ENCODE peak calls at places on chromosomes 11 and 22, in eight cellular contexts. E is stimulated activated CD8-positive, alpha-beta memory T cell treated with anti-CD3 and anti-CD28 coated beads, Interleukin-15, amount 100 ng/mL, for 1 hour; J is C1 segment of cervical spinal cord; O is MM.1S; U is amniotic epithelial cell; X is GM10248; A is CD4-positive, alpha-beta T cell; C is RWPE1. R is an unnamed sample.

GRCh38 chr22:26333088-26333800 is 95.8 kb upstream of the ASPHD2 start:
- DNase-seq in X (no peak), E (no peak), U (no peak), A (no peak), O (no peak), J (no peak), C (no peak), R (no peak)

GRCh38 chr11:3229673-3230630 is 2.3 kb downstream of the MRGPRE start:
- DNase-seq in X (no peak), U (no peak), C (no peak), A (no peak), J (no peak), E (no peak), O (no peak), R (no peak)

GRCh38 chr11:76201056-76201455 is 5.2 kb downstream of the WNT11 start:
- DNase-seq in C (no peak), E (no peak), O (no peak), U (no peak), A (no peak), X (no peak), J (no peak), R (no peak)

GRCh38 chr11:28518825-28519224 is 410.6 kb downstream of the METTL15 start:
- DNase-seq in X (no peak), C (no peak), J (no peak), O (no peak), A (no peak), U (no peak), E (no peak), R (no peak)

GRCh38 chr11:65014146-65014960 is at the start of gene ARL2:
- DNase-seq in J (peak; percentile 73), X (peak; percentile 92), C (peak; percentile 77), O (peak; percentile 76), A (no peak), E (peak; percentile 7), U (peak; percentile 21), R (peak; percentile 27)

GRCh38 chr22:31075961-31076360 is 5.2 kb upstream of the SMTN start:
- DNase-seq in O (no peak), A (no peak), U (peak; percentile 33), C (no peak), X (no peak), E (no peak), J (no peak), R (no peak)

GRCh38 chr22:39456262-39457046 is at the start of gene MGAT3:
- DNase-seq in A (no peak), C (no peak), E (no peak), O (no peak), U (no peak), J (no peak), X (no peak), R (no peak)

GRCh38 chr11:121547574-121547973 is 94.8 kb upstream of the SORL1-AS1 start:
- DNase-seq in X (no peak), A (no peak), J (no peak), E (no peak), U (no peak), C (no peak), O (no peak), R (no peak)

GRCh38 chr11:5235364-5236095 is 1.2 kb upstream of the HBD start:
- DNase-seq in O (no peak), C (no peak), J (no peak), A (no peak), X (no peak), E (no peak), U (no peak), R (no peak)

GRCh38 chr11:122159173-122159701 is 43.2 kb upstream of the BLID start:
- DNase-seq in A (no peak), C (no peak), E (no peak), X (no peak), J (no peak), U (peak; percentile 70), O (no peak), R (no peak)

GRCh38 chr11:105334025-105334714 is 194.6 kb upstream of the CARD18 start:
- DNase-seq in C (no peak), X (no peak), E (no peak), J (no peak), A (no peak), O (no peak), U (no peak), R (no peak)

GRCh38 chr22:24189249-24190158 is 8.2 kb downstream of the SUSD2 start:
- DNase-seq in J (no peak), O (peak; percentile 48), X (peak; percentile 87), A (peak; percentile 23), C (peak; percentile 76), U (peak; percentile 59), E (peak; percentile 12), R (peak; percentile 73)

GRCh38 chr11:12170984-12171383 is 60.6 kb downstream of the MICAL2 start:
- DNase-seq in C (no peak), E (no peak), U (peak; percentile 64), A (no peak), O (no peak), J (no peak), X (no peak), R (no peak)

GRCh38 chr11:47216141-47216798 is 1.5 kb downstream of the DDB2 start:
- DNase-seq in C (peak; percentile 61), U (peak; percentile 63), X (peak; percentile 61), E (peak; percentile 27), A (peak; percentile 46), O (peak; percentile 8), J (no peak), R (no peak)

GRCh38 chr22:42360348-42360747 is 71.9 kb downstream of the NFAM1 start:
- DNase-seq in U (no peak), O (no peak), C (no peak), X (no peak), J (no peak), A (no peak), E (no peak), R (no peak)

GRCh38 chr11:1228183-1228821 is 5.4 kb downstream of the MUC5B start:
- DNase-seq in U (no peak), X (no peak), A (no peak), J (no peak), O (no peak), C (no peak), E (no peak), R (no peak)

GRCh38 chr11:71563401-71563800 is 2.0 kb upstream of the KRTAP5-10 start:
- DNase-seq in A (no peak), O (peak; percentile 38), X (peak; percentile 72), C (peak; percentile 30), U (peak; percentile 70), E (no peak), J (no peak), R (no peak)

GRCh38 chr11:111301004-111301839 is 2.9 kb downstream of the POU2AF3 start:
- DNase-seq in A (no peak), C (no peak), U (no peak), O (no peak), E (no peak), J (no peak), X (no peak), R (no peak)

GRCh38 chr22:49230194-49230577 is 597.5 kb downstream of the BRD1 start:
- DNase-seq in E (no peak), A (no peak), X (no peak), C (no peak), U (no peak), O (no peak), J (no peak), R (no peak)

GRCh38 chr11:20066013-20066782 is 94.1 kb downstream of the DBX1 start:
- DNase-seq in U (no peak), X (no peak), J (no peak), A (no peak), O (no peak), C (no peak), E (no peak), R (no peak)

GRCh38 chr11:45852018-45852711 is 4.9 kb downstream of the CRY2 start:
- DNase-seq in O (peak; percentile 26), A (no peak), X (no peak), C (no peak), U (no peak), E (no peak), J (no peak), R (no peak)

GRCh38 chr11:68008381-68009337 is 1.5 kb upstream of the ALDH3B1 start:
- DNase-seq in U (no peak), J (no peak), O (peak; percentile 94), E (no peak), C (no peak), A (no peak), X (no peak), R (no peak)

GRCh38 chr11:10529279-10529678 is 11.7 kb downstream of the RNF141 start:
- DNase-seq in C (no peak), O (no peak), J (no peak), E (no peak), U (peak; percentile 32), X (no peak), A (no peak), R (no peak)

GRCh38 chr11:65392186-65392829 is 5.9 kb downstream of the FRMD8 start:
- DNase-seq in J (no peak), E (no peak), A (no peak), U (no peak), X (no peak), C (no peak), O (no peak), R (no peak)

GRCh38 chr11:119149371-119150275 is 771 bp downstream of the ABCG4 start:
- DNase-seq in O (no peak), U (no peak), J (no peak), A (no peak), X (no peak), C (no peak), E (no peak), R (no peak)

GRCh38 chr11:63920126-63920869 is 3.3 kb upstream of the RCOR2 start:
- DNase-seq in A (no peak), X (no peak), U (no peak), J (no peak), O (no peak), E (no peak), C (no peak), R (no peak)

GRCh38 chr11:76120513-76121081 is 85.7 kb downstream of the WNT11 start:
- DNase-seq in A (no peak), U (peak; percentile 7), X (no peak), C (no peak), E (no peak), O (no peak), J (no peak), R (no peak)

GRCh38 chr11:64291746-64292457 is 800 bp downstream of the KCNK4 start:
- DNase-seq in J (no peak), A (no peak), E (no peak), X (no peak), U (no peak), O (no peak), C (no peak), R (no peak)

GRCh38 chr11:14612624-14613023 is 31.0 kb upstream of the PDE3B start:
- DNase-seq in O (no peak), C (no peak), X (no peak), U (no peak), E (no peak), J (no peak), A (no peak), R (no peak)

GRCh38 chr11:33640730-33641371 is 59.8 kb downstream of the C11orf91 start:
- DNase-seq in E (no peak), J (no peak), X (no peak), O (no peak), C (no peak), U (no peak), A (no peak), R (no peak)

GRCh38 chr22:22848364-22848866 is 39.2 kb upstream of the IGLL5 start:
- DNase-seq in E (peak; percentile 46), J (no peak), X (peak; percentile 59), C (peak; percentile 24), O (peak; percentile 65), A (peak; percentile 59), U (peak; percentile 34), R (no peak)

GRCh38 chr22:22519591-22519990 is 479 bp downstream of the ZNF280A start:
- DNase-seq in A (no peak), C (no peak), J (no peak), O (no peak), U (no peak), E (no peak), X (no peak), R (no peak)

R was measured in omental fat pad.